ENCODE peak calls at places on chromosomes 1 and 21, in seven cellular contexts. C is A549, L is IMR-90, D is HCT116, N is lower leg skin, K is right lobe of liver, A is Peyer's patch. X is an unnamed sample.

GRCh38 chr1:208510192-208510952 is 266.2 kb upstream of the PLXNA2 start:
- DNase-seq in N (no peak), D (no peak), L (no peak), A (no peak), C (no peak), K (no peak), X (no peak)

GRCh38 chr1:206714331-206715058 is 29.8 kb downstream of the MAPKAPK2 start:
- DNase-seq in N (no peak), D (no peak), K (no peak), C (peak), A (peak), L (peak), X (peak)

GRCh38 chr1:228194436-228194835 is 13.4 kb upstream of the OBSCN start:
- DNase-seq in D (no peak), K (no peak), C (no peak), L (no peak), N (no peak), A (no peak), X (no peak)

GRCh38 chr1:48555271-48555670 is 83.3 kb upstream of the SPATA6 start:
- DNase-seq in N (no peak), D (no peak), A (no peak), C (no peak), L (no peak), K (no peak), X (no peak)

GRCh38 chr1:84298336-84298687 is 3.2 kb upstream of the SAMD13 start:
- DNase-seq in A (peak), D (no peak), L (peak), C (peak), K (peak), N (peak), X (peak)

GRCh38 chr1:97050501-97050900 is 328.9 kb downstream of the PTBP2 start:
- DNase-seq in A (no peak), C (peak), N (no peak), K (no peak), D (peak), L (peak), X (no peak)

GRCh38 chr21:31552826-31553225 is 106.7 kb upstream of the SOD1 start:
- DNase-seq in C (no peak), L (no peak), D (no peak), K (no peak), N (no peak), A (no peak), X (no peak)

GRCh38 chr1:99005142-99005491 is 456 bp upstream of the PLPPR5 start:
- DNase-seq in K (peak), D (no peak), L (no peak), A (no peak), C (no peak), N (no peak), X (no peak)

GRCh38 chr1:112501810-112502641 is 6.7 kb upstream of the WNT2B start:
- DNase-seq in L (peak), C (peak), K (peak), N (peak), A (peak), D (no peak), X (peak)

GRCh38 chr1:111690306-111690617 is 48.9 kb downstream of the INKA2 start:
- DNase-seq in D (no peak), N (no peak), C (no peak), L (peak), K (no peak), A (no peak), X (peak)

GRCh38 chr1:224640018-224640417 is 23.9 kb downstream of the CNIH3 start:
- DNase-seq in K (no peak), L (no peak), A (no peak), D (no peak), C (no peak), N (no peak), X (no peak)

GRCh38 chr1:206855863-206856262 is 9.6 kb upstream of the IL20 start:
- DNase-seq in L (no peak), K (no peak), D (no peak), C (no peak), A (no peak), N (no peak), X (no peak)

GRCh38 chr1:145872421-145872891 is 13.2 kb downstream of the ANKRD35 start:
- DNase-seq in C (no peak), L (peak), A (no peak), N (peak), D (no peak), K (peak), X (peak)

GRCh38 chr1:248850124-248850523 is 8.8 kb downstream of the ZNF692 start:
- DNase-seq in L (no peak), C (no peak), A (peak), N (no peak), K (no peak), D (no peak), X (no peak)

GRCh38 chr1:248853023-248853422 is 5.9 kb downstream of the ZNF692 start:
- DNase-seq in K (no peak), N (no peak), L (peak), C (no peak), D (no peak), A (no peak), X (no peak)

GRCh38 chr1:248850536-248851251 is 8.2 kb downstream of the ZNF692 start:
- DNase-seq in K (no peak), L (no peak), C (no peak), D (no peak), N (no peak), A (no peak), X (no peak)

GRCh38 chr1:248852548-248852947 is 6.3 kb downstream of the ZNF692 start:
- DNase-seq in A (no peak), D (no peak), L (no peak), N (no peak), C (no peak), K (no peak), X (no peak)

GRCh38 chr1:248851390-248851789 is 7.5 kb downstream of the ZNF692 start:
- DNase-seq in C (no peak), N (no peak), L (no peak), K (no peak), A (no peak), D (no peak), X (no peak)
- TF ChIP-seq POLR2A in C (peak), N (no peak), L (no peak), K (no peak), A (no peak), D (no peak), X (no peak)

DNA sequence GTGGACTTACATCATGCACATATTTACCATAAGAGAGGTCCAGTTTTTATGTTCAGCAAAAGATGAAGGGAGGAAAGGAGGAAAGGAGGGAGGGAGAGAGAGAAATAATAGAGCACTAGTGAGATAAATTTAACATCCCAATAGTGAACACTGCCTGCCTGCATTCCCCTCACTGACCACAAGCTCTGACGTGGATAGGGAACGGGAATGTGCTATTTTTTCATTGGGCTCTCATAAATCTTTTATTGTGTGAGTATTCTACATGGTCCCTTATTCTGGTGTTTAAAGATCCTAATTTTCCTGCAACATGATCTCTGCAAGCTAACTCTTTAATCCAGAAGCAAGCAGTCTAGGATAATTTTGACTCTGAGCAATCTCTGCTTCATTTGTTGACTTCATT is 82.2 kb downstream of the TTC3 start:
- DNase-seq in N (no peak), D (no peak), K (no peak), L (peak), A (no peak), C (no peak), X (no peak)
- H3K4me3 ChIP-seq in N (no peak), D (no peak), K (no peak), L (no peak), A (no peak), C (no peak), X (no peak)

DNA sequence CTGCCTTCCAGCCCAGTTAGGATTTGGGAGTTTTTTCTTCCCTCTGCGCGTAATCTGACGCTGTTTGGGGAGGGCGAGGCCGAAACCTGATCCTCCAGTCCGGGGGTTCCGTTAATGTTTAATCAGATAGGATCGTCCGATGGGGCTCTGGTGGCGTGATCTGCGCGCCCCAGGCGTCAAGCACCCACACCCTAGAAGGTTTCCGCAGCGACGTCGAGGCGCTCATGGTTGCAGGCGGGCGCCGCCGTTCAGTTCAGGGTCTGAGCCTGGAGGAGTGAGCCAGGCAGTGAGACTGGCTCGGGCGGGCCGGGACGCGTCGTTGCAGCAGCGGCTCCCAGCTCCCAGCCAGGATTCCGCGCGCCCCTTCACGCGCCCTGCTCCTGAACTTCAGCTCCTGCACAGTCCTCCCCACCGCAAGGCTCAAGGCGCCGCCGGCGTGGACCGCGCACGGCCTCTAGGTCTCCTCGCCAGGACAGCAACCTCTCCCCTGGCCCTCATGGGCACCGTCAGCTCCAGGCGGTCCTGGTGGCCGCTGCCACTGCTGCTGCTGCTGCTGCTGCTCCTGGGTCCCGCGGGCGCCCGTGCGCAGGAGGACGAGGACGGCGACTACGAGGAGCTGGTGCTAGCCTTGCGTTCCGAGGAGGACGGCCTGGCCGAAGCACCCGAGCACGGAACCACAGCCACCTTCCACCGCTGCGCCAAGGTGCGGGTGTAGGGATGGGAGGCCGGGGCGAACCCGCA is at the start of gene PCSK9:
- DNase-seq in K (peak), L (no peak), A (peak), C (peak), N (no peak), D (peak), X (peak)
- TF ChIP-seq POLR2A in K (peak), L (no peak), A (peak), C (no peak), N (no peak), D (peak), X (peak)

DNA sequence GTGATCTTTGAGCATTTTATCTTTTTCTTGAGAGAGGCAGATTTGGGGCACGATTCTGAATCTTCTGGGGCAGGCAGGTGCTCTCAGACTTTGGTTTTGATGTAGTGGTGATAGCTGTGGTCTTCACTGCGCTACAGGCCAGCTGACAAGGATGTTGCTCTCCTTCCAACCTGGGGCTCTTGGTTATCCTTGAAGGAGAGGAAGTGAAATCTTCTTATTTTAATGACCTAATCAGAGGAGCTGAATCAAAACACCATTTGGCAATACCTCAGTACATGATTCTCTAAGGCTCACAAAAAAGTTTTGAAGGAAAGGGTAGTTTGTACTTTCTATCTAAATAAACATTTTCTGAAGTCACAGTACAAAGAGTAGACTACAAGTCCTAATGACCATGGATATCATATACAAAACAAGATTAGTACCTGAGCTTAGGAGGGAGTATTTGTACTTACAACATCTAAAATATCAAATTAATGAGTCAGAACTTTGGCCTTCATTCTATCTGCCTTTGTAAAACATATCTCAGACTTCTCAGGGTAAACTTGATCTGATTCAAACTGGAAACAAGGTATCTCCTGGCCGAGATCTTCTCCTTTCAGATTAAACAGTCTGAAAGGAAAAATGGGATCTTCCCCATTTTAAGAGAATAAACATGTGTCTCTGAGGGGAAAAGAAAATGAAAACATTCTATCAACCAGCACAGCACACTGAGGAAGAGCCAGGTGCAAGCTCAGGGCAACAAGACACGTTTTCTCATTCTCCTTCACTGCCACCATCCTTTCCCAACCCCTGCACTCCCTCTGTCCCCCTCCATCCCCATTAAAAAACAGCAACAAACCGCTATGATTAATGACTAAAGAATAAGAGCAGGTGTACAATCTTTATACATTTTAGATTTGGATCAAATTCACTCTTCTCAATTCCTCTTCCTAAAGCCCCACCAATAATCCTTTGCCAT is 69.2 kb downstream of the SH3GLB1 start:
- DNase-seq in K (no peak), C (no peak), A (no peak), L (peak), N (no peak), D (no peak), X (no peak)
- H3K4me3 ChIP-seq in K (no peak), C (peak), A (no peak), L (peak), N (no peak), D (peak), X (no peak)

DNA sequence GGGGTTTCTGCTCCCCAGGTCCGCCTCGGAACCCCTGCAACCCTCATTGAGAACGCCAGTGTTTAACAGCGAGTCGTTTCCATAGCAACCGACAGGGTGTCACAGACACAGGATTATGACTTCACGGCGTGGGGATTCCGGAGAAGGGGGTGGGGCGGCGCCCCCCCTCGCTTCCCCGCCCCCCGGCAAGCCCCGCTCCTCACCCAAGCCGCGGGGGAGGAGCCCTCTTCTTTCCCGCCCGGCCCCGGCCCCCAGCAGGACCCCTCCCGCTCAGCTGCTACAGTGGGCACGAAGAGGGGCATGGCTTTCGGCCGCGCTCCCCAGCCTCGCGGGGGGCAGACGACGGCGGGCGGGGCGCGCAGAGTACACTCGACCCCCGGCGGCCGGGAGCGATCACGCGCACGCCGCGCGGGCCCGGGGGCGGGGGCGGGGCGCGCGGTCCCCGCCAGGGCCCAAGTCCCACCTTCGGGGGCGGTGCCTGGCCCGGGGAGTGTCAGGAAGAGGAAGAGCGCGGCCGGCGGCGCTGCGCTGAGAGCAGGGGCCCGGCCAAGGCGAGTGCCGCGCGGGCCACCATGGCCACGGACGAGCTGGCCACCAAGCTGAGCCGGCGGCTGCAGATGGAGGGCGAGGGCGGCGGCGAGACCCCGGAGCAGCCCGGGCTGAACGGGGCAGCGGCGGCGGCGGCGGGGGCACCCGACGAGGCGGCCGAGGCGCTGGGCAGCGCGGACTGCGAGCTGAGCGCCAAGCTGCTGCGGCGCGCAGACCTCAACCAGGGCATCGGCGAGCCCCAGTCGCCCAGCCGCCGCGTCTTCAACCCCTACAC is at the start of gene EFHD2:
- DNase-seq in C (peak), L (peak), D (no peak), N (peak), K (peak), A (peak), X (peak)
- TF ChIP-seq POLR2A in C (peak), L (peak), D (peak), N (no peak), K (peak), A (peak), X (peak)

GRCh38 chr1:40315795-40316594 is 1.1 kb downstream of the COL9A2 start:
- DNase-seq in C (no peak), A (no peak), K (no peak), L (no peak), N (no peak), D (no peak), X (no peak)
- H3K4me3 ChIP-seq in C (peak), A (peak), K (peak), L (no peak), N (peak), D (peak), X (peak)

GRCh38 chr1:225654688-225655508 is 2.0 kb upstream of the ENAH start:
- DNase-seq in K (no peak), L (no peak), A (no peak), N (no peak), C (no peak), D (no peak), X (no peak)
- TF ChIP-seq POLR2A in K (no peak), L (no peak), A (no peak), N (no peak), C (no peak), D (no peak), X (no peak)

GRCh38 chr1:64505944-64506658 is 36.2 kb downstream of the CACHD1 start:
- DNase-seq in L (no peak), C (peak), D (no peak), N (no peak), A (peak), K (peak), X (peak)
- H3K4me3 ChIP-seq in L (no peak), C (peak), D (peak), N (no peak), A (peak), K (peak), X (peak)

GRCh38 chr1:1599030-1599916 is 662 bp downstream of the FNDC10 start:
- DNase-seq in K (no peak), A (peak), L (peak), N (no peak), C (no peak), D (no peak), X (peak)
- TF ChIP-seq POLR2A in K (no peak), A (no peak), L (no peak), N (no peak), C (no peak), D (no peak), X (no peak)

GRCh38 chr1:37605061-37605650 is 9.4 kb upstream of the GNL2 start:
- DNase-seq in D (no peak), N (no peak), L (no peak), A (no peak), C (no peak), K (no peak), X (no peak)

GRCh38 chr1:37602750-37603694 is 7.3 kb upstream of the GNL2 start:
- DNase-seq in A (no peak), L (peak), N (no peak), C (peak), D (no peak), K (no peak), X (peak)

GRCh38 chr1:37609002-37609401 is 13.3 kb upstream of the GNL2 start:
- DNase-seq in L (no peak), A (no peak), C (no peak), N (no peak), K (no peak), D (no peak), X (no peak)

GRCh38 chr1:37606481-37607263 is 10.9 kb upstream of the GNL2 start:
- DNase-seq in L (peak), D (no peak), K (no peak), C (no peak), A (no peak), N (no peak), X (no peak)

DNA sequence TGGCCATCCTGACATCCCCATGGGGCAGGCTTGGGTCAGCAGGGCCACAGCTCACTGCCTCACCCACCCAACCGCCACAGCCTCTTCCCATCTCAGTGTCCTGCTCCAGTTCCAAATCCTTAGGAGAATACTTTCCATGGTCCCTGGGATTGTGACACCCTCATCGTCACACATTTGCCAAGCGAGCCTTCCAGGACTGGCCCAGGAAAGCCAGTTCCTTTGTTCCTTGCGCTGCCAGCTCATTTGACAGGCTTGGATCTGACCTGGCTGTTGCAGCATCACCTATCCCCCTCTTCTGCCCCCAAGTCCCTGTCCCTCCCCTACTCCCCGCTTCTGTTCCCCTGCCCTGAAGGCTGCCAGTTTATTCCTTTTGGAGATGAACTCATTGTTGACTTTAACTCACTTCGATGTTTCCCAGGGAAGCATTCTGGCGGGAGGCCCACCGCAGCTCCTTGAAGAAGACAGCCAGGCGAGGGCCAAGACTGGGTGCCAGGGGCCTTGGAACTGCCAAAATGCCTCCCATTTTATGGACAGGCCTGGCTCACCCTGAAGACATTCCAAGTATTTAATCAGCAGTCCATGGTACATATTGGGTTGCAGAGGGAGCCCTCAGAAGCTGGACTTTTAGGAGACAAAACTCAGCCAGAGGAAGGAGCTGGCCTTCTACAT is 10.2 kb upstream of the GNL2 start:
- DNase-seq in C (no peak), L (no peak), D (no peak), N (no peak), K (no peak), A (no peak), X (no peak)
- H3K4me3 ChIP-seq in C (no peak), L (no peak), D (no peak), N (no peak), K (no peak), A (no peak), X (no peak)

X was measured in body of pancreas.